ENCODE peak calls at places on chromosomes 1 and 21, in eight cellular contexts. N, S, V, J, R, Z, G and X are unnamed samples.

GRCh38 chr1:46735708-46736324 is 16.9 kb upstream of the EFCAB14 start:
- DNase-seq in V (no peak), G (no peak), R (no peak), S (peak; percentile 35), N (no peak), J (no peak), Z (no peak), X (no peak)

GRCh38 chr21:44508711-44509445 is 31.1 kb downstream of the KRTAP10-1 start:
- DNase-seq in S (no peak), N (no peak), G (no peak), Z (no peak), J (no peak), R (peak; percentile 32), V (no peak), X (no peak)

GRCh38 chr1:205749826-205750682 is at the start of gene NUCKS1:
- DNase-seq in Z (peak; percentile 82), J (peak; percentile 98), R (peak; percentile 98), G (peak; percentile 98), V (peak; percentile 98), S (peak; percentile 99), N (peak; percentile 99), X (peak; percentile 98)

GRCh38 chr21:36839123-36839522 is 127.3 kb downstream of the HLCS start:
- DNase-seq in N (no peak), S (peak; percentile 32), R (no peak), G (no peak), V (no peak), J (no peak), Z (no peak), X (no peak)

GRCh38 chr21:30981403-30981802 is 56.9 kb downstream of the KRTAP19-8 start:
- DNase-seq in R (no peak), S (no peak), V (no peak), J (no peak), N (no peak), Z (no peak), G (no peak), X (no peak)

GRCh38 chr1:90074137-90074536 is 79.2 kb downstream of the ZNF326 start:
- DNase-seq in N (no peak), V (no peak), S (no peak), J (no peak), Z (no peak), G (no peak), R (no peak), X (no peak)

GRCh38 chr1:92356956-92357355 is 58.1 kb downstream of the RPAP2 start:
- DNase-seq in S (peak; percentile 2), Z (no peak), V (no peak), G (no peak), R (no peak), J (no peak), N (no peak), X (no peak)

GRCh38 chr1:114155756-114156155 is 2.1 kb upstream of the SYT6 start:
- DNase-seq in V (no peak), J (no peak), S (no peak), R (no peak), N (no peak), G (no peak), Z (no peak), X (no peak)

GRCh38 chr1:181793826-181794225 is 267.7 kb downstream of the ZNF648 start:
- DNase-seq in R (no peak), Z (no peak), J (no peak), N (no peak), S (no peak), V (no peak), G (no peak), X (no peak)

GRCh38 chr1:178548108-178548507 is 35.2 kb downstream of the TEX35 start:
- DNase-seq in G (no peak), J (no peak), Z (no peak), N (no peak), V (no peak), R (no peak), S (no peak), X (no peak)

GRCh38 chr1:172966844-172967540 is 83.7 kb downstream of the TNFSF18 start:
- DNase-seq in Z (no peak), S (no peak), R (no peak), V (no peak), G (no peak), N (no peak), J (no peak), X (no peak)

GRCh38 chr1:113692342-113692741 is 66.9 kb downstream of the PHTF1 start:
- DNase-seq in V (no peak), S (no peak), G (no peak), R (no peak), N (no peak), J (no peak), Z (no peak), X (no peak)

GRCh38 chr1:204319462-204319861 is 40.3 kb downstream of the PLEKHA6 start:
- DNase-seq in V (no peak), S (no peak), R (no peak), N (no peak), J (no peak), G (no peak), Z (peak; percentile 46), X (peak; percentile 89)

GRCh38 chr1:44345187-44345775 is 9.8 kb downstream of the ERI3 start:
- DNase-seq in J (no peak), S (no peak), N (no peak), G (no peak), Z (no peak), V (no peak), R (no peak), X (no peak)

GRCh38 chr1:161989108-161989507 is 34.6 kb downstream of the OLFML2B start:
- DNase-seq in V (no peak), N (no peak), G (no peak), J (no peak), Z (no peak), R (no peak), S (no peak), X (no peak)

GRCh38 chr1:156076609-156077429 is 5.4 kb downstream of the MEX3A start:
- DNase-seq in G (peak; percentile 43), R (peak; percentile 64), S (peak; percentile 35), Z (no peak), J (peak; percentile 69), V (peak; percentile 82), N (no peak), X (no peak)

GRCh38 chr1:232329103-232329788 is 300.7 kb downstream of the SIPA1L2 start:
- DNase-seq in N (no peak), Z (no peak), V (no peak), R (no peak), G (no peak), S (no peak), J (no peak), X (no peak)

GRCh38 chr21:44459712-44460440 is 4.6 kb downstream of the LRRC3 start:
- DNase-seq in V (peak; percentile 55), N (no peak), J (no peak), R (no peak), G (no peak), Z (no peak), S (no peak), X (peak; percentile 43)

GRCh38 chr1:110242731-110243130 is 32.6 kb downstream of the KCNC4 start:
- DNase-seq in V (peak; percentile 61), R (no peak), N (no peak), J (no peak), Z (no peak), G (no peak), S (no peak), X (no peak)
- H3K27me3 ChIP-seq in V (no peaks in the 10 kb centered on the region), R (no peaks in the 10 kb centered on the region), N (no peaks in the 10 kb centered on the region), J (no peaks in the 10 kb centered on the region), Z (no peaks in the 10 kb centered on the region), G (no peaks in the 10 kb centered on the region), S (no peaks in the 10 kb centered on the region), X (no peaks in the 10 kb centered on the region)

GRCh38 chr21:33383056-33383888 is 19.9 kb upstream of the IFNGR2 start:
- DNase-seq in N (no peak), Z (no peak), G (peak; percentile 60), J (peak; percentile 44), S (peak; percentile 73), V (peak; percentile 81), R (peak; percentile 74), X (peak; percentile 81)
- H3K4me3 ChIP-seq in N (peak overlapping the region; percentile 32), Z (no peak overlapping the region), G (peak overlapping the region; percentile 58), J (no peak overlapping the region), S (no peak overlapping the region), V (no peak overlapping the region), R (peak overlapping the region; percentile 41), X (no peak overlapping the region)

DNA sequence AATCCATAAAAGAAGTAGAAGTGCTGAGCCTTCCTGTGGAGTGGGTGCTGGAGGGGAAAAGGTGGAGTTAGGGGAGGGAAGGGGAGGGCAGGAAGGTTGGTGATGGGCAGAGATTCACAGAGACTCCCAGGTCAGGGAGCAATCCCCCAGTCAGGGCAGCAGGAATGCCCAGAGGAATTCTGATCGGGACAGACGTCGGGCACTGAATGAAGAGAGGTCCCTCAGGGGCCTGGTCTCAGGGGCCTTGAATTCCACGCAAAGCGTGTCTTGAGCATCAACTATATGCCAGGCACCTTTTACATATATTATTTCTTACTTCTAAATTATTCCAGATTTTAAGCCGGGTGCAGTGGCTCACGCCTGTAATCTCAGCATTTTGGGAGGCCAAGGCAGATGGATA is 7.2 kb upstream of the PADI1 start:
- DNase-seq in G (no peak), J (no peak), R (no peak), N (peak; percentile 37), Z (no peak), V (no peak), S (no peak), X (no peak)
- H3K27ac ChIP-seq in G (no peak overlapping the region), J (no peak overlapping the region), R (no peak overlapping the region), N (no peak overlapping the region), Z (peak overlapping the region; percentile 89), V (no peak overlapping the region), S (no peak overlapping the region), X (no peak overlapping the region)

DNA sequence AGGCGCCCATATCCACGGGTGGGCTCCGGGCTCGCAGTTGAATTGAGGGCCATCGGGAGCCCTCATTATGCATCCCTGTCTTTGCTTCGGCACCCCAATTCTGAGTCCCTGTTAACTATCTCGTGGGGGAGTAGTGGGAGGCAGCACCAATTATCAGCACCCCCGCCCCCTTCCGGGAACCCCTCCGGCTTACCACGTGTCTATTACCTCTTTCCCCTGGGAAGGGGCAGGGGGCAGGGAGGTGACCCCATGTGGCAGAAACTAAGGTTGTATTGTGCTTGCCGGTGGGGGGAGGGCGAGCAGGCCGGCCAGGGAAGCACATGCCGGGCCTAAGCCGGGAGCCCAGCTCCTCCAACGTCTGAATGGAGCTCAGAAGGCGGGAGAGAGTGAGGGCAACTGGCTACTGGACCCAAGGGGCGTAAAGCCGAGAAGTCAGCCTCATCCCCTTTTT is 1.0 kb downstream of the LIN28A start:
- DNase-seq in S (no peak), N (no peak), Z (no peak), V (no peak), J (no peak), G (no peak), R (no peak), X (no peak)
- H3K27me3 ChIP-seq in S (peaks cover 58% of the 10 kb centered on the region), N (peaks cover 64% of the 10 kb centered on the region), Z (peaks cover 2% of the 10 kb centered on the region), V (no peaks in the 10 kb centered on the region), J (peaks cover 7% of the 10 kb centered on the region), G (peaks cover 97% of the 10 kb centered on the region), R (peaks cover 68% of the 10 kb centered on the region), X (peaks cover 59% of the 10 kb centered on the region)

GRCh38 chr21:15059397-15059796 is 5.4 kb downstream of the NRIP1 start:
- DNase-seq in V (no peak), R (no peak), N (no peak), J (no peak), S (no peak), Z (no peak), G (no peak), X (no peak)
- H3K4me3 ChIP-seq in V (no peak overlapping the region), R (no peak overlapping the region), N (no peak overlapping the region), J (no peak overlapping the region), S (no peak overlapping the region), Z (no peak overlapping the region), G (no peak overlapping the region), X (no peak overlapping the region)